ENCODE peak calls at places on chromosomes 3 and 15, in ten cellular contexts. One of them, this sample, is unnamed.

GRCh38 chr15:56996746-56997470 is 78.5 kb downstream of the TCF12 start:
- DNase-seq in LoVo: no peak
- DNase-seq in brain microvascular endothelial cell: no peak
- DNase-seq in AG04450: no peak
- DNase-seq in T-helper 1 cell: no peak
- DNase-seq in B cell: no peak
- DNase-seq in WTC11: no peak
- DNase-seq in ACHN: no peak
- DNase-seq in progenitor cell of endocrine pancreas: no peak
- DNase-seq in gastrocnemius medialis: no peak
- DNase-seq in this sample: no peak

GRCh38 chr3:137809523-137809922 is 45.4 kb downstream of the SOX14 start:
- DNase-seq in B cell: no peak
- DNase-seq in brain microvascular endothelial cell: no peak
- DNase-seq in LoVo: no peak
- DNase-seq in T-helper 1 cell: no peak
- DNase-seq in ACHN: no peak
- DNase-seq in WTC11: no peak
- DNase-seq in AG04450: no peak
- DNase-seq in gastrocnemius medialis: no peak
- DNase-seq in progenitor cell of endocrine pancreas: no peak
- DNase-seq in this sample: no peak

GRCh38 chr3:118818386-118818785 is 216.3 kb downstream of the IGSF11 start:
- DNase-seq in gastrocnemius medialis: no peak
- DNase-seq in ACHN: no peak
- DNase-seq in WTC11: no peak
- DNase-seq in AG04450: peak
- DNase-seq in brain microvascular endothelial cell: no peak
- DNase-seq in progenitor cell of endocrine pancreas: no peak
- DNase-seq in LoVo: peak
- DNase-seq in T-helper 1 cell: no peak
- DNase-seq in B cell: no peak
- DNase-seq in this sample: no peak

GRCh38 chr15:44427756-44428724 is 611 bp downstream of the CTDSPL2 start:
- DNase-seq in brain microvascular endothelial cell: no peak
- DNase-seq in ACHN: peak
- DNase-seq in gastrocnemius medialis: no peak
- DNase-seq in B cell: no peak
- DNase-seq in LoVo: peak
- DNase-seq in WTC11: peak
- DNase-seq in progenitor cell of endocrine pancreas: no peak
- DNase-seq in AG04450: no peak
- DNase-seq in T-helper 1 cell: peak
- DNase-seq in this sample: no peak

GRCh38 chr15:43134157-43134637 is 811 bp downstream of the TMEM62 start:
- DNase-seq in ACHN: no peak
- DNase-seq in LoVo: no peak
- DNase-seq in T-helper 1 cell: no peak
- DNase-seq in WTC11: no peak
- DNase-seq in AG04450: no peak
- DNase-seq in B cell: peak
- DNase-seq in progenitor cell of endocrine pancreas: no peak
- DNase-seq in gastrocnemius medialis: no peak
- DNase-seq in brain microvascular endothelial cell: no peak
- DNase-seq in this sample: no peak

GRCh38 chr3:65186268-65186667 is 498.5 kb upstream of the ADAMTS9 start:
- DNase-seq in AG04450: no peak
- DNase-seq in gastrocnemius medialis: no peak
- DNase-seq in B cell: no peak
- DNase-seq in brain microvascular endothelial cell: no peak
- DNase-seq in ACHN: no peak
- DNase-seq in WTC11: no peak
- DNase-seq in progenitor cell of endocrine pancreas: no peak
- DNase-seq in LoVo: no peak
- DNase-seq in T-helper 1 cell: no peak
- DNase-seq in this sample: no peak

GRCh38 chr3:148631124-148631903 is 66.4 kb upstream of the AGTR1 start:
- DNase-seq in ACHN: no peak
- DNase-seq in progenitor cell of endocrine pancreas: no peak
- DNase-seq in LoVo: no peak
- DNase-seq in B cell: no peak
- DNase-seq in brain microvascular endothelial cell: no peak
- DNase-seq in T-helper 1 cell: no peak
- DNase-seq in gastrocnemius medialis: no peak
- DNase-seq in AG04450: no peak
- DNase-seq in WTC11: peak
- DNase-seq in this sample: no peak

GRCh38 chr15:65796610-65797012 is 4.5 kb upstream of the DENND4A start:
- DNase-seq in AG04450: no peak
- DNase-seq in T-helper 1 cell: no peak
- DNase-seq in LoVo: peak
- DNase-seq in brain microvascular endothelial cell: peak
- DNase-seq in ACHN: peak
- DNase-seq in gastrocnemius medialis: no peak
- DNase-seq in WTC11: no peak
- DNase-seq in B cell: no peak
- DNase-seq in progenitor cell of endocrine pancreas: no peak
- DNase-seq in this sample: no peak

GRCh38 chr15:58361291-58361759 is 70.5 kb upstream of the LIPC start:
- DNase-seq in gastrocnemius medialis: no peak
- DNase-seq in brain microvascular endothelial cell: peak
- DNase-seq in WTC11: no peak
- DNase-seq in ACHN: no peak
- DNase-seq in LoVo: peak
- DNase-seq in progenitor cell of endocrine pancreas: no peak
- DNase-seq in AG04450: peak
- DNase-seq in T-helper 1 cell: no peak
- DNase-seq in B cell: no peak
- DNase-seq in this sample: no peak

GRCh38 chr3:46987485-46988401 is 8.3 kb downstream of the NBEAL2 start:
- DNase-seq in ACHN: no peak
- DNase-seq in progenitor cell of endocrine pancreas: no peak
- DNase-seq in AG04450: no peak
- DNase-seq in T-helper 1 cell: peak
- DNase-seq in B cell: peak
- DNase-seq in WTC11: peak
- DNase-seq in brain microvascular endothelial cell: no peak
- DNase-seq in gastrocnemius medialis: no peak
- DNase-seq in LoVo: no peak
- DNase-seq in this sample: peak

GRCh38 chr3:139318431-139318816 is 25.4 kb upstream of the MRPS22 start:
- DNase-seq in WTC11: no peak
- DNase-seq in LoVo: peak
- DNase-seq in T-helper 1 cell: no peak
- DNase-seq in B cell: no peak
- DNase-seq in ACHN: no peak
- DNase-seq in progenitor cell of endocrine pancreas: no peak
- DNase-seq in AG04450: no peak
- DNase-seq in gastrocnemius medialis: no peak
- DNase-seq in brain microvascular endothelial cell: no peak
- DNase-seq in this sample: no peak

GRCh38 chr15:48855501-48856440 is 22.2 kb upstream of the EID1 start:
- DNase-seq in AG04450: no peak
- DNase-seq in WTC11: no peak
- DNase-seq in gastrocnemius medialis: no peak
- DNase-seq in T-helper 1 cell: no peak
- DNase-seq in ACHN: peak
- DNase-seq in LoVo: peak
- DNase-seq in brain microvascular endothelial cell: peak
- DNase-seq in B cell: no peak
- DNase-seq in progenitor cell of endocrine pancreas: no peak
- DNase-seq in this sample: no peak

GRCh38 chr3:158312560-158313141 is 202.8 kb downstream of the RSRC1 start:
- DNase-seq in brain microvascular endothelial cell: no peak
- DNase-seq in ACHN: no peak
- DNase-seq in LoVo: no peak
- DNase-seq in T-helper 1 cell: no peak
- DNase-seq in WTC11: no peak
- DNase-seq in B cell: no peak
- DNase-seq in progenitor cell of endocrine pancreas: no peak
- DNase-seq in gastrocnemius medialis: no peak
- DNase-seq in AG04450: no peak
- DNase-seq in this sample: no peak

GRCh38 chr3:146189519-146190173 is 28.7 kb upstream of the PLOD2 start:
- DNase-seq in T-helper 1 cell: peak
- DNase-seq in gastrocnemius medialis: no peak
- DNase-seq in LoVo: peak
- DNase-seq in AG04450: peak
- DNase-seq in ACHN: peak
- DNase-seq in progenitor cell of endocrine pancreas: no peak
- DNase-seq in B cell: peak
- DNase-seq in WTC11: no peak
- DNase-seq in brain microvascular endothelial cell: peak
- DNase-seq in this sample: peak

GRCh38 chr15:34348735-34349300 is 5.7 kb downstream of the NUTM1 start:
- DNase-seq in T-helper 1 cell: no peak
- DNase-seq in ACHN: no peak
- DNase-seq in AG04450: no peak
- DNase-seq in progenitor cell of endocrine pancreas: no peak
- DNase-seq in brain microvascular endothelial cell: no peak
- DNase-seq in gastrocnemius medialis: no peak
- DNase-seq in LoVo: no peak
- DNase-seq in WTC11: no peak
- DNase-seq in B cell: no peak
- DNase-seq in this sample: no peak

GRCh38 chr3:70829101-70829500 is 516.7 kb upstream of the MDFIC2 start:
- DNase-seq in AG04450: peak
- DNase-seq in ACHN: no peak
- DNase-seq in progenitor cell of endocrine pancreas: no peak
- DNase-seq in gastrocnemius medialis: no peak
- DNase-seq in LoVo: no peak
- DNase-seq in B cell: no peak
- DNase-seq in T-helper 1 cell: no peak
- DNase-seq in brain microvascular endothelial cell: peak
- DNase-seq in WTC11: no peak
- DNase-seq in this sample: no peak

GRCh38 chr3:5016218-5017161 is 37.3 kb downstream of the BHLHE40 start:
- DNase-seq in progenitor cell of endocrine pancreas: no peak
- DNase-seq in gastrocnemius medialis: peak
- DNase-seq in T-helper 1 cell: peak
- DNase-seq in B cell: peak
- DNase-seq in AG04450: no peak
- DNase-seq in WTC11: no peak
- DNase-seq in LoVo: peak
- DNase-seq in brain microvascular endothelial cell: peak
- DNase-seq in ACHN: peak
- DNase-seq in this sample: no peak

GRCh38 chr3:58074997-58075396 is 66.8 kb downstream of the FLNB start:
- DNase-seq in AG04450: no peak
- DNase-seq in progenitor cell of endocrine pancreas: no peak
- DNase-seq in brain microvascular endothelial cell: no peak
- DNase-seq in ACHN: no peak
- DNase-seq in gastrocnemius medialis: no peak
- DNase-seq in WTC11: no peak
- DNase-seq in B cell: no peak
- DNase-seq in T-helper 1 cell: no peak
- DNase-seq in LoVo: no peak
- DNase-seq in this sample: no peak

GRCh38 chr15:80072285-80072684 is 12.8 kb downstream of the ZFAND6 start:
- DNase-seq in LoVo: peak
- DNase-seq in T-helper 1 cell: peak
- DNase-seq in AG04450: peak
- DNase-seq in brain microvascular endothelial cell: peak
- DNase-seq in WTC11: no peak
- DNase-seq in B cell: no peak
- DNase-seq in ACHN: peak
- DNase-seq in gastrocnemius medialis: no peak
- DNase-seq in progenitor cell of endocrine pancreas: no peak
- DNase-seq in this sample: peak

GRCh38 chr15:82063055-82063454 is 17.2 kb upstream of the MEX3B start:
- DNase-seq in AG04450: no peak
- DNase-seq in brain microvascular endothelial cell: no peak
- DNase-seq in ACHN: no peak
- DNase-seq in LoVo: no peak
- DNase-seq in progenitor cell of endocrine pancreas: no peak
- DNase-seq in B cell: no peak
- DNase-seq in T-helper 1 cell: no peak
- DNase-seq in gastrocnemius medialis: no peak
- DNase-seq in WTC11: peak
- DNase-seq in this sample: no peak

GRCh38 chr15:38129531-38130199 is 123.0 kb upstream of the SPRED1 start:
- DNase-seq in B cell: no peak
- DNase-seq in brain microvascular endothelial cell: peak
- DNase-seq in WTC11: no peak
- DNase-seq in LoVo: peak
- DNase-seq in ACHN: peak
- DNase-seq in AG04450: peak
- DNase-seq in gastrocnemius medialis: peak
- DNase-seq in T-helper 1 cell: peak
- DNase-seq in progenitor cell of endocrine pancreas: no peak
- DNase-seq in this sample: no peak

GRCh38 chr3:183210862-183211341 is 42.2 kb upstream of the B3GNT5 start:
- DNase-seq in progenitor cell of endocrine pancreas: no peak
- DNase-seq in gastrocnemius medialis: peak
- DNase-seq in B cell: no peak
- DNase-seq in brain microvascular endothelial cell: no peak
- DNase-seq in LoVo: no peak
- DNase-seq in T-helper 1 cell: no peak
- DNase-seq in WTC11: no peak
- DNase-seq in AG04450: no peak
- DNase-seq in ACHN: no peak
- DNase-seq in this sample: peak